ENCODE peak calls at places on chromosome 20, in ten cellular contexts. O, S, I, J, N, L, E, X, M and H are unnamed samples.

GRCh38 chr20:57211406-57211805 is 55.0 kb downstream of the BMP7 start:
- DNase-seq in O (no peak), S (no peak), I (no peak), J (no peak), N (no peak), L (no peak), E (no peak), X (no peak), M (no peak), H (no peak)

GRCh38 chr20:51732454-51732791 is 35.8 kb downstream of the ATP9A start:
- DNase-seq in O (no peak), S (no peak), I (peak; percentile 39), J (peak; percentile 74), N (no peak), L (no peak), E (no peak), X (peak; percentile 50), M (no peak), H (peak; percentile 48)

GRCh38 chr20:23152902-23153301 is 66.8 kb upstream of the CD93 start:
- DNase-seq in O (no peak), S (no peak), I (no peak), J (no peak), N (no peak), L (no peak), E (no peak), X (no peak), M (no peak), H (no peak)

GRCh38 chr20:4873396-4873795 is 127.9 kb downstream of the SLC23A2 start:
- DNase-seq in O (no peak), S (no peak), I (no peak), J (no peak), N (no peak), L (no peak), E (no peak), X (no peak), M (no peak), H (no peak)

GRCh38 chr20:5797843-5798462 is 47.8 kb downstream of the SHLD1 start:
- DNase-seq in O (no peak), S (no peak), I (no peak), J (no peak), N (no peak), L (no peak), E (no peak), X (no peak), M (no peak), H (no peak)

GRCh38 chr20:23884136-23884770 is 4.7 kb upstream of the CST5 start:
- DNase-seq in O (no peak), S (no peak), I (no peak), J (no peak), N (no peak), L (no peak), E (no peak), X (no peak), M (no peak), H (no peak)

GRCh38 chr20:3431109-3431508 is 23.6 kb upstream of the DNAAF9 start:
- DNase-seq in O (no peak), S (no peak), I (no peak), J (peak; percentile 90), N (no peak), L (no peak), E (no peak), X (peak; percentile 38), M (no peak), H (no peak)

GRCh38 chr20:2006452-2007381 is 12.9 kb upstream of the PDYN start:
- DNase-seq in O (peak; percentile 5), S (no peak), I (no peak), J (peak; percentile 67), N (no peak), L (peak; percentile 13), E (peak; percentile 12), X (peak; percentile 59), M (peak; percentile 67), H (peak; percentile 65)

GRCh38 chr20:59010995-59011873 is 4.2 kb upstream of the CTSZ start:
- DNase-seq in O (peak; percentile 81), S (no peak), I (no peak), J (peak; percentile 91), N (no peak), L (no peak), E (no peak), X (peak; percentile 85), M (peak; percentile 22), H (peak; percentile 88)